ENCODE peak calls at places on chromosomes 16 and 17, in ten cellular contexts. Z is head of caudate nucleus; L is D341Med; G is activated CD4-positive, alpha-beta T cell treated with anti-CD3 and anti-CD28 coated beads, Interleukin-2, amount 50 U/mL, for 4 hours; P is germinal center; F is mesendoderm; V is activated T-helper 2 cell treated with anti-CD3 and anti-CD28 coated beads, Interferon-gamma antibody, Interleukin-2, Interleukin-4, amounts not matched to agents 10 μg/mL and 5 μg/mL and 100 μg/mL, durations not matched to agents 14 hours and 24 hours and 36 hours; I is NCI-H524; X is hippocampal formation; T is stimulated activated CD8-positive, alpha-beta memory T cell treated with anti-CD3 and anti-CD28 coated beads, Interleukin-15, amount 100 ng/mL, for 24 hours. E is an unnamed sample.

GRCh38 chr17:43905400-43905984 is 1.8 kb downstream of the MPP2 start:
- DNase-seq in Z (no peak), L (peak; percentile 80), G (no peak), P (no peak), F (no peak), V (no peak), I (peak; percentile 98), X (no peak), T (no peak), E (no peak)

GRCh38 chr17:50218771-50219315 is 17.4 kb upstream of the COL1A1 start:
- DNase-seq in Z (no peak), L (no peak), G (no peak), P (no peak), F (peak; percentile 26), V (no peak), I (no peak), X (no peak), T (no peak), E (no peak)

GRCh38 chr17:76805319-76805718 is 62.9 kb upstream of the MGAT5B start:
- DNase-seq in Z (no peak), L (no peak), G (no peak), P (no peak), F (no peak), V (no peak), I (no peak), X (no peak), T (no peak), E (no peak)

GRCh38 chr17:73895157-73895556 is 250.9 kb upstream of the SDK2 start:
- DNase-seq in Z (no peak), L (no peak), G (no peak), P (no peak), F (no peak), V (no peak), I (no peak), X (no peak), T (no peak), E (no peak)

GRCh38 chr16:67663877-67664222 is 2.7 kb downstream of the ENKD1 start:
- DNase-seq in Z (no peak), L (no peak), G (no peak), P (no peak), F (no peak), V (no peak), I (no peak), X (no peak), T (no peak), E (no peak)

GRCh38 chr17:51189628-51190027 is 23.4 kb downstream of the NME2 start:
- DNase-seq in Z (no peak), L (no peak), G (no peak), P (no peak), F (no peak), V (no peak), I (no peak), X (no peak), T (no peak), E (no peak)

GRCh38 chr17:17938388-17939107 is 33.7 kb downstream of the TOM1L2 start:
- DNase-seq in Z (no peak), L (no peak), G (no peak), P (no peak), F (no peak), V (no peak), I (no peak), X (no peak), T (no peak), E (no peak)

GRCh38 chr17:66310528-66311148 is 8.2 kb downstream of the PRKCA start:
- DNase-seq in Z (no peak), L (no peak), G (no peak), P (no peak), F (peak; percentile 58), V (no peak), I (no peak), X (no peak), T (no peak), E (no peak)

GRCh38 chr17:38869647-38870258 is at the start of gene LASP1:
- DNase-seq in Z (peak; percentile 89), L (peak; percentile 98), G (peak; percentile 75), P (peak; percentile 93), F (peak; percentile 92), V (peak; percentile 86), I (peak; percentile 86), X (peak; percentile 84), T (peak; percentile 82), E (peak; percentile 78)

GRCh38 chr17:66200685-66201092 is 8.8 kb upstream of the CEP112 start:
- DNase-seq in Z (no peak), L (peak; percentile 68), G (peak; percentile 31), P (peak; percentile 46), F (peak; percentile 73), V (peak; percentile 25), I (peak; percentile 64), X (peak; percentile 12), T (no peak), E (no peak)

GRCh38 chr17:40554646-40555295 is 10.5 kb downstream of the CCR7 start:
- DNase-seq in Z (no peak), L (no peak), G (no peak), P (no peak), F (no peak), V (peak; percentile 7), I (no peak), X (no peak), T (no peak), E (peak; percentile 23)

GRCh38 chr16:30122621-30123160 is 329 bp downstream of the MAPK3 start:
- DNase-seq in Z (peak; percentile 20), L (no peak), G (no peak), P (no peak), F (no peak), V (no peak), I (no peak), X (no peak), T (no peak), E (no peak)

GRCh38 chr17:67326440-67326839 is 39.9 kb downstream of the PSMD12 start:
- DNase-seq in Z (no peak), L (no peak), G (no peak), P (no peak), F (no peak), V (no peak), I (no peak), X (no peak), T (no peak), E (no peak)

GRCh38 chr16:16158741-16159374 is 64.4 kb downstream of the ABCC6 start:
- DNase-seq in Z (no peak), L (no peak), G (no peak), P (no peak), F (peak; percentile 27), V (no peak), I (no peak), X (no peak), T (no peak), E (no peak)

GRCh38 chr16:88785106-88785924 is at the start of gene PIEZO1:
- DNase-seq in Z (peak; percentile 76), L (peak; percentile 88), G (peak; percentile 86), P (peak; percentile 64), F (peak; percentile 46), V (peak; percentile 71), I (peak; percentile 53), X (peak; percentile 65), T (peak; percentile 68), E (peak; percentile 91)

GRCh38 chr17:12691173-12691572 is 25.5 kb downstream of the MYOCD start:
- DNase-seq in Z (no peak), L (no peak), G (no peak), P (no peak), F (no peak), V (no peak), I (no peak), X (no peak), T (no peak), E (no peak)

GRCh38 chr17:17345294-17345597 is 42.1 kb downstream of the NT5M start:
- DNase-seq in Z (no peak), L (no peak), G (no peak), P (no peak), F (no peak), V (no peak), I (no peak), X (no peak), T (no peak), E (no peak)

GRCh38 chr16:57367111-57367752 is 5.1 kb upstream of the CX3CL1 start:
- DNase-seq in Z (no peak), L (no peak), G (no peak), P (no peak), F (no peak), V (no peak), I (no peak), X (no peak), T (no peak), E (no peak)

GRCh38 chr17:1782171-1782567 is 20.3 kb downstream of the SERPINF1 start:
- DNase-seq in Z (no peak), L (no peak), G (no peak), P (no peak), F (no peak), V (no peak), I (no peak), X (no peak), T (no peak), E (no peak)

E was measured in 8988T.